ENCODE peak calls at places on chromosomes 12 and 14, in six cellular contexts. T is heart right ventricle; Y is lower leg skin; F is CD8-positive, alpha-beta memory T cell; H is bronchial epithelial cell; G is OCI-LY7. A is an unnamed sample.

GRCh38 chr12:27822076-27822712 is 42.2 kb upstream of the MANSC4 start:
- DNase-seq in T (no peak), Y (no peak), F (peak), H (peak), G (peak), A (no peak)

GRCh38 chr12:44835641-44836379 is 40.3 kb downstream of the NELL2 start:
- DNase-seq in T (no peak), Y (peak), F (no peak), H (peak), G (no peak), A (no peak)

GRCh38 chr12:40351976-40352375 is 127.2 kb downstream of the LRRK2 start:
- DNase-seq in T (no peak), Y (no peak), F (no peak), H (peak), G (no peak), A (no peak)

GRCh38 chr14:57704796-57705195 is 161.1 kb downstream of the SLC35F4 start:
- DNase-seq in T (no peak), Y (no peak), F (no peak), H (no peak), G (no peak), A (no peak)

GRCh38 chr14:105292810-105293711 is 7.7 kb downstream of the BRF1 start:
- DNase-seq in T (no peak), Y (no peak), F (no peak), H (no peak), G (no peak), A (no peak)

GRCh38 chr14:64979336-64980074 is 7.2 kb upstream of the FNTB start:
- DNase-seq in T (no peak), Y (no peak), F (no peak), H (no peak), G (no peak), A (peak)

GRCh38 chr12:114666746-114667668 is 17.0 kb downstream of the TBX3 start:
- DNase-seq in T (no peak), Y (no peak), F (no peak), H (no peak), G (no peak), A (no peak)

GRCh38 chr14:102043251-102044025 is 43.4 kb downstream of the HSP90AA1 start:
- DNase-seq in T (no peak), Y (no peak), F (no peak), H (no peak), G (no peak), A (no peak)

GRCh38 chr12:13941258-13942249 is 39.8 kb downstream of the GRIN2B start:
- DNase-seq in T (no peak), Y (peak), F (no peak), H (peak), G (peak), A (peak)

GRCh38 chr14:92481386-92481785 is 32.2 kb upstream of the RIN3 start:
- DNase-seq in T (no peak), Y (no peak), F (no peak), H (no peak), G (no peak), A (no peak)

GRCh38 chr12:64525461-64526160 is 73.7 kb downstream of the TBK1 start:
- DNase-seq in T (no peak), Y (no peak), F (no peak), H (no peak), G (no peak), A (no peak)

GRCh38 chr12:49470986-49471385 is 67.8 kb upstream of the KCNH3 start:
- DNase-seq in T (no peak), Y (no peak), F (no peak), H (peak), G (no peak), A (peak)

GRCh38 chr14:75578099-75578785 is at the start of gene FLVCR2:
- DNase-seq in T (peak), Y (peak), F (peak), H (peak), G (no peak), A (peak)

GRCh38 chr12:49874142-49874897 is 29.4 kb downstream of the FAIM2 start:
- DNase-seq in T (no peak), Y (no peak), F (no peak), H (no peak), G (no peak), A (peak)

DNA sequence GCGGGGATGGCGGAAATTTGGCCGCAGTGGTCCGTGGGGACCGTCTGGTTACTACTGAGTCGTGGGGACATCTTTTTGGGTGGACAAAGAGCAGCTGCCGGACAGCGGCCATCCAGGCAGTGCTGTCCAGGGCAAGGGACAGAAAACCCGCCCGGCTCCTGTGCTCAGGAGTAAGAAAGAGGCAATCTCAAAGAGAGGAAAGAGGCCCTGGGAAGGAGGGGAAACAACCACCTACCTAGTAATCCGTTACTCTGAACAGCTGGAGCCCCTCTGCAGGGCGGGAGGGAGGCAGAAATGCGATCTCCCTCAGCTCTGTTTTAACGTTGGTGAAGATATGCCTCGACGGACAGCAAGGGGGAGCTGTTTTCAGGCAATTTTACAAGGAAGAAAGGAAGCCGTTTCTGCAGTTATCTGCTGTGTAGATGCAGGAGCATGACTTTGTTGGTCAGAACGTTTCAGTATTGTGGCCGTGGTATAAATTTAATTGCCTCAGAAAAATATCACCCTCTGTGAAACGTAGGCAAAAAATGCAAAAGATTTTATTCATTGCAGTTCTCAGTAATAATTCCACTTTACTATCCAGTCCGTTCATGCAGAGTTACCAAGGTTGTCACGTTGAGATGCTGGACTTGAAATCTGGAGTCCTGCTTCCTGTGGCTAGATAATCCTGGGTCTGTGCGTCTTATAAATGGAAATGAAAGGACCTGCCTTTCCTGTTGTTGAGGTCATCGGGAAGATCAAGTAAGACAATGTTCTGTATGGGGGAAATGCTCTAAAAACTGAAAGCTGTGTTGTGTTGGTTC is 1.1 kb upstream of the AVPR1A start:
- DNase-seq in T (peak), Y (peak), F (no peak), H (peak), G (peak), A (peak)
- H3K4me3 ChIP-seq in T (peak), Y (no peak), F (no peak), H (no peak), G (no peak), A (peak)

DNA sequence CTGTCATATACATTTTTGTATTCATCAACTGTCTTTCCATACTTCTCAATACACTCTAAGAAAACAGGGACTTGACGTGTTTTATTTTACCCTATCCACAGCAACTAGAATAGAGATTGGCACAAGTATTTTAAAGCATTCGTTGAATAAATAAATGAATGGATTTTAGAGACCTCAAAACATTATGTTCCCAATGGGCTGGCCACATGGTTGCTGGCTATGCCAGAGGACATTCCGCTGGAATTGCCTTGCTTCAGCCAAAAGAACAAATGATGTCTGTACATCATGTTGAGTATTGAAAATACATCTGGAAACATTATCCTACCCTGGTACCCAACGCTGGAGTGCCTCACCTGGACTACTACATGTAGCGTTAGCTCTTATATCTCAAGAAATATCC is 132.8 kb upstream of the RAP1B start:
- DNase-seq in T (no peak), Y (no peak), F (no peak), H (no peak), G (no peak), A (no peak)
- H3K4me3 ChIP-seq in T (no peak), Y (no peak), F (no peak), H (no peak), G (no peak), A (no peak)

GRCh38 chr12:57893460-57894353 is 47.2 kb upstream of the CTDSP2 start:
- DNase-seq in T (peak), Y (peak), F (no peak), H (peak), G (no peak), A (peak)
- H3K4me3 ChIP-seq in T (peak), Y (no peak), F (no peak), H (no peak), G (no peak), A (no peak)

GRCh38 chr12:2644678-2645405 is 149.9 kb upstream of the FKBP4 start:
- DNase-seq in T (no peak), Y (no peak), F (no peak), H (no peak), G (no peak), A (no peak)
- H3K4me3 ChIP-seq in T (no peak), Y (no peak), F (no peak), H (no peak), G (no peak), A (no peak)

GRCh38 chr12:116525418-116526001 is 33.7 kb upstream of the MAP1LC3B2 start:
- DNase-seq in T (peak), Y (peak), F (no peak), H (peak), G (no peak), A (no peak)

GRCh38 chr12:116528498-116528897 is 30.7 kb upstream of the MAP1LC3B2 start:
- DNase-seq in T (no peak), Y (no peak), F (no peak), H (no peak), G (no peak), A (no peak)

GRCh38 chr12:116524311-116524710 is 34.9 kb upstream of the MAP1LC3B2 start:
- DNase-seq in T (no peak), Y (no peak), F (no peak), H (no peak), G (no peak), A (no peak)

GRCh38 chr12:116528067-116528466 is 31.1 kb upstream of the MAP1LC3B2 start:
- DNase-seq in T (no peak), Y (no peak), F (no peak), H (peak), G (no peak), A (no peak)

GRCh38 chr12:116524964-116525379 is 34.2 kb upstream of the MAP1LC3B2 start:
- DNase-seq in T (no peak), Y (no peak), F (no peak), H (no peak), G (no peak), A (no peak)
- H3K4me3 ChIP-seq in T (no peak), Y (no peak), F (no peak), H (no peak), G (no peak), A (no peak)

DNA sequence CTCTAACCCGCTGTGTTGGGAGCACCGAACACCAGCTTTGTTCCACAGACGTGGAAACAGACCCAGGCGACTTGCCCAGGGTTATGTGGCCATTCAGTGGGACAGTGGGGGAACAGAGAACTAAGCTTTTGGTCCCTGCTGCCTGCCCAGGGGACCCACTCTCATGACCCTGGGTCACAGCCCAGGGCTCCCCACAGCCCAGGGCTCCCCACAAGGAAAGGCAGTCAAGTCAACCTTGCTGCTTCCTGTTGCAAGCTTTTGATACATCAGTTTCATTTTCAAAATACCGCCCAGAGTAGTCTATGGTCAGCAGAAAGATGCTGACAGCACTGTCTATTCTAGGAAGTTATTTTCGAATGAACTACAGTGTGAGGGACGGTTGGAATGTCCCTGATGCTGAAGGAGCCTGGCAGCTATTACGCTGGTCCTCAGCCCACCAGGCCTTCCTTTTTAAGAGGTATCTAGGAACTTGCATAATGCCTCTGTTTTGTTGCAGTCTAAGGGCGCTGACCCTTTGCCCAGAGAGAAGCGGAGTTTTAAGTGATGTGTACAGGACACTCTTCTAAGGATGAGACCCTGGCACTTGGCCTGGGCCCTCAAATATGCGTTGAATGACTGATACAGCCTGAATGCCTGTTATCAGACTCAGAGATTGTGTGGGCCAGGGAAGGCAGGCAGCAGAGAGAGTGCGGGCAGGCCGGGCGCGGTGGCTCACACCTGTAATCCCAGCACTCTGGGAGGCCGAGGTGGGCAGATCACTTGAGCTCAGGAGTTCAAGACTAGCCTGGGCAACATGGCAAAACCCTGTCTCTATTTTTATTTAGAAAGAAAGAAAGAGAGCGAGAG is 12.6 kb upstream of the TTC7B start:
- DNase-seq in T (no peak), Y (no peak), F (no peak), H (no peak), G (no peak), A (no peak)
- H3K4me3 ChIP-seq in T (peak), Y (no peak), F (peak), H (no peak), G (no peak), A (peak)

GRCh38 chr12:51852404-51853137 is 4.1 kb upstream of the FIGNL2 start:
- DNase-seq in T (no peak), Y (no peak), F (no peak), H (no peak), G (no peak), A (no peak)
- H3K4me3 ChIP-seq in T (no peak), Y (no peak), F (no peak), H (no peak), G (no peak), A (no peak)

DNA sequence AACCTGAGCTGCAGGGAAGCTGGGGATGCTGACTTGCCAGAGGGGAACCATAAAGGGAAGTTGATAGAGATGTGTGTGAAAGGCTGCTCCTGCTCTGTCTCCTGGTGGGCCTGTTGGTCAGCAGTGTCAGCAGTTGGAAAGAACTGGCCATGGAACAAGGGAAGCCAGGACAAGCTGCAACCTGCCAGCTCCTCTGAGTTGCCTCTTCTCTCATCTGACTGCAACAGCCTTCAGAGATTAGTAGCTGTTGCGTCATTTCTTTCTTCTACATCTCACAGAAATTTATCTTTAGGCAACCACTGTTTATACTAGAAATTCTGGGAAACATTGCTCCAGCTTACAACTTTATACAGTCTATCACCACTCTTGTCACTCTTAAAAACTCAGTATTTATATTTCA is 224.0 kb downstream of the LRFN5 start:
- DNase-seq in T (peak), Y (no peak), F (no peak), H (peak), G (no peak), A (no peak)
- H3K4me3 ChIP-seq in T (no peak), Y (no peak), F (no peak), H (no peak), G (no peak), A (no peak)

GRCh38 chr12:104138747-104139186 is 757 bp upstream of the NFYB start:
- DNase-seq in T (no peak), Y (no peak), F (no peak), H (no peak), G (no peak), A (peak)
- H3K4me3 ChIP-seq in T (peak), Y (no peak), F (no peak), H (no peak), G (peak), A (peak)

A was measured in SJCRH30.